ENCODE peak calls at places on chromosome 15, in nine cellular contexts. H is right lobe of liver; C is neural crest cell; W is activated CD8-positive, alpha-beta T cell treated with anti-CD3 and anti-CD28 coated beads for 36 hours; N is adrenal gland; R is IMR-90; D is fibroblast of mammary gland; J is thoracic aorta; B is endothelial cell. A is an unnamed sample.

GRCh38 chr15:76433798-76434400 is 97.3 kb downstream of the ISL2 start:
- DNase-seq in H (no peak), C (no peak), W (no peak), N (no peak), R (peak; percentile 9), D (no peak), J (no peak), B (no peak), A (peak; percentile 12)

GRCh38 chr15:44782516-44782915 is 46.2 kb downstream of the TRIM69 start:
- DNase-seq in H (no peak), C (no peak), W (no peak), N (no peak), R (no peak), D (peak; percentile 8), J (no peak), B (no peak), A (no peak)

GRCh38 chr15:70617076-70617910 is 146.1 kb downstream of the UACA start:
- DNase-seq in H (no peak), C (no peak), W (no peak), N (no peak), R (no peak), D (no peak), J (no peak), B (no peak), A (no peak)

GRCh38 chr15:30065025-30065801 is 17.5 kb upstream of the GOLGA8J start:
- DNase-seq in H (no peak), C (no peak), W (no peak), N (no peak), R (peak; percentile 18), D (peak; percentile 83), J (no peak), B (no peak), A (peak; percentile 84)

GRCh38 chr15:57306305-57306943 is 69.9 kb upstream of the CGNL1 start:
- DNase-seq in H (peak; percentile 88), C (peak; percentile 93), W (peak; percentile 89), N (peak; percentile 84), R (peak; percentile 28), D (peak; percentile 63), J (peak; percentile 68), B (peak; percentile 98), A (no peak)

GRCh38 chr15:91516866-91517265 is 336.6 kb upstream of the SLCO3A1 start:
- DNase-seq in H (no peak), C (no peak), W (no peak), N (no peak), R (no peak), D (no peak), J (no peak), B (no peak), A (no peak)

GRCh38 chr15:58916962-58917361 is 16.5 kb downstream of the SLTM start:
- DNase-seq in H (no peak), C (no peak), W (no peak), N (no peak), R (no peak), D (no peak), J (no peak), B (no peak), A (no peak)

GRCh38 chr15:56052389-56053045 is 59.1 kb upstream of the NEDD4 start:
- DNase-seq in H (no peak), C (no peak), W (peak; percentile 35), N (peak; percentile 34), R (peak; percentile 68), D (peak; percentile 62), J (no peak), B (no peak), A (no peak)

GRCh38 chr15:70208332-70208731 is 110.6 kb upstream of the TLE3 start:
- DNase-seq in H (no peak), C (no peak), W (no peak), N (no peak), R (no peak), D (no peak), J (no peak), B (no peak), A (no peak)

GRCh38 chr15:100758554-100758953 is 121.1 kb upstream of the ALDH1A3 start:
- DNase-seq in H (no peak), C (no peak), W (no peak), N (no peak), R (no peak), D (no peak), J (no peak), B (no peak), A (no peak)

GRCh38 chr15:33701304-33701696 is 267.0 kb upstream of the CHRM5 start:
- DNase-seq in H (no peak), C (no peak), W (no peak), N (no peak), R (no peak), D (no peak), J (no peak), B (no peak), A (no peak)

GRCh38 chr15:45378913-45379262 is 544 bp upstream of the GATM start:
- DNase-seq in H (peak; percentile 61), C (no peak), W (no peak), N (no peak), R (no peak), D (no peak), J (no peak), B (no peak), A (no peak)

GRCh38 chr15:63274427-63274826 is 3.0 kb upstream of the APH1B start:
- DNase-seq in H (no peak), C (no peak), W (peak; percentile 32), N (no peak), R (no peak), D (no peak), J (no peak), B (no peak), A (no peak)

GRCh38 chr15:91926871-91927270 is 73.4 kb downstream of the SLCO3A1 start:
- DNase-seq in H (no peak), C (no peak), W (no peak), N (no peak), R (no peak), D (peak; percentile 71), J (no peak), B (no peak), A (no peak)

GRCh38 chr15:55742927-55743614 is at the start of gene PRTG:
- DNase-seq in H (peak; percentile 55), C (peak; percentile 96), W (no peak), N (peak; percentile 76), R (peak; percentile 69), D (peak; percentile 76), J (peak; percentile 22), B (peak; percentile 91), A (no peak)

GRCh38 chr15:40506964-40507571 is 36.3 kb downstream of the CHST14 start:
- DNase-seq in H (peak; percentile 81), C (peak; percentile 80), W (peak; percentile 71), N (peak; percentile 84), R (peak; percentile 64), D (peak; percentile 68), J (no peak), B (peak; percentile 82), A (no peak)
- TF ChIP-seq CTCF in H (peak; percentile 81), C (peak; percentile 74), W (peak; percentile 79), N (peak; percentile 68), R (peak; percentile 79), D (peak; percentile 76), J (peak; percentile 65), B (no peak), A (peak; percentile 89)

DNA sequence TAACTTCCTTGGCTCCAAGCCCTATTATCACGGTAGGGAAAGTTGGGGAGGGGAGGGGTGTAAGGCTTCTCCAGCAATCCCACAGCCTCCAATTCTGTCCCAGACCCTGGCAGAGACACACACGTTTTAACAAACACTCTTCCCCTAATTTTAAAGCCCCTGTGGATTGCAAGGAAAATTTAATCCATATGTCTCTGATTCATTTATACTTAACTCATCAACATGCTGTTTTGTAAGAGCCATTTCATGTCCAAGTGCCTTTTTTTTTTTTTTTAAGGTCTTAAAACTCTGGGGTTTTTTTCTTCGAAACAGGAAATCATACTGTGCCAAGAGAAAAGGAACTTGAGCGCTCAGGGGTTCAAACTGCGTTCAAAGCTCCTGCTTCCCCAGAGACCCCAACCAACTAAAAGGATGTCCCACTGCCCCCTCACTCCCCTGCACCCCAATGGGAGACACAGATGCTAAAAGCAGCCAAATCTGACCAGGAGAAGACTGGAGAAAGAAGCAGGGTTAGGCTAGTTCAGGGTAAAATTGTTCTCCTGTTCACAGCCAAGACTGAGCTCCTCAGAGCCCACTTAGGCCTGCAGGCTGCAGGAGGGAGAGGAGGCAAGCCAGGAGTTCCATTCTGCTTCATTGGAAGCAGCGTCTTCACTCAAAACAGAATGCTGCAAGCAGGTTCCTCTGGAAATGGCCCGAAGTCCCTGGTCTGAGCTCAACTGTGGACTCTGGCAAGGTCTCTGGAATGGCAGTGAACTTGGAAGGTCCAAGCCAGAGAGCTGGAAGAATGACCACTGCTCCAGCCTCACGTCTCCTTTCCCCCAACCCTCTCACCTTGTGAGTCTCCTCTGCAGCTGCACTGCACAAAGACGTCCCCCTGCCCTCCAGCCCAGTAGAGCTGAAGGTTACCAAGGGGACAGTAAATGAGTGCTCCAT is 172.4 kb downstream of the NTRK3 start:
- DNase-seq in H (no peak), C (no peak), W (no peak), N (no peak), R (no peak), D (peak; percentile 42), J (no peak), B (no peak), A (no peak)
- TF ChIP-seq CTCF in H (no peak), C (no peak), W (no peak), N (no peak), R (no peak), D (no peak), J (no peak), B (no peak), A (no peak)

DNA sequence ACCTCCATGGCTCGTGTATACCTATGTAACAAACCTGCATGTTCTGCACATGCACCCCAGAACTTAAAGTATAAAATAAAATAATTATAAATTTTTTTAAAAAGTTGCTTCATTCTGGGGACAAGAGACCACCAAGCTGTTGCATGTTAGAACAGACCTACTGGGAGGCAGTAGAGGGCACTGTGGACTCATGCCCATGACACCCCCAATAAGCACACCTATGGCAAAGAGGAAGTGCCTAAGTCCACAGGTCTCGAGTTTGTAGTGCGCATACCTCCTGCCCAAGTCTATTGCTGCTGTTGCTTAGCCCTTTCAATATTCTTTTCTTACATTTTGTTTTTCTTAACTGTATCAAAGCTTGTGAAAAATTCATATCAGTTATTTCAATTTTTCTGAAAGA is 267.9 kb upstream of the THBS1 start:
- DNase-seq in H (peak; percentile 61), C (no peak), W (peak; percentile 26), N (no peak), R (no peak), D (peak; percentile 42), J (no peak), B (no peak), A (no peak)
- TF ChIP-seq CTCF in H (peak; percentile 55), C (no peak), W (no peak), N (peak; percentile 45), R (no peak), D (peak; percentile 12), J (no peak), B (no peak), A (no peak)

DNA sequence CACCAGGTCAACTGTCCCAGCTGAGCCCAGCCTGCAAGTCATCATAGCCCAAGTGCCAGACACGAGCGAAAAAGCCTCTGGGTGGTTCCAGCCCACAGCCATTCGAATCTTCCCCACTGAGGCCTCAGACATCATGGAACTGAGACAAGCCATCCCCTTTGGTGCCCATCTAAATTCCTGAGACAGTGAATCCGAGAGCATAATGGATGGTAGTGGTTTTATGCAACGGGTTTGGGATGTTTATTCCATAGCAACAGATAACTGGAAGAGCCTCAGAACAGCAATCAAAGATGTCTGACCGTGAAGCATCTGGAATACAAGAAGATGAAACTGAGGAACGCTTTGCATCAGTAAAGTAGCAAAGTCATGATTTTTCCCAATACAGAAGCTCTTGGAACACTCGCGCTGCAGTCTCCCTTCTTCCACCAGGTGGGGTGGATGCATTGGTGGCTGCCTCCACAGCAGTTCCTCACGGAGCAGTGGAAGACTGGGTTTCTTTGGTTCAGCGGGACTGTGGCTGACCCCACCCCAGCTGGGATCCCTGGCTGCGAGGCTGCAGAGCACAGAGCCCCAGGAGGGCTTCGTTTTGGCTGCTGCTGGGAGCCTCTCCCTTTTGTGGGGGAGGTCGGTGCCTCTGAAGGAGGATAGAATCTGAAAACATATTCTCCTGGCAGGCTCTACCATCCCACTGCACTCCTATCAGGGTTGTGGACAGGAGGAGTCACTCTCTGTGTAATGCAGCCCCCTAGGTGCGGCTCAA is 26.4 kb upstream of the PDE8A start:
- DNase-seq in H (peak; percentile 78), C (peak; percentile 39), W (peak; percentile 52), N (peak; percentile 88), R (peak; percentile 78), D (peak; percentile 76), J (peak; percentile 25), B (peak; percentile 70), A (no peak)
- TF ChIP-seq CTCF in H (peak; percentile 70), C (peak; percentile 76), W (peak; percentile 57), N (peak; percentile 93), R (peak; percentile 87), D (peak; percentile 97), J (peak; percentile 84), B (peak; percentile 67), A (peak; percentile 88)